ENCODE peak calls at places on chromosomes 16 and 17, in five cellular contexts. One of them, this sample, is unnamed.
A peak's percentile ranks its signal among the peaks of the same experiment; 100 is the strongest.

GRCh38 chr17:28960256-28961106 is 9.2 kb upstream of the PHF12 start:
- DNase-seq in Calu3: no peak
- DNase-seq in NCI-H446: no peak
- DNase-seq in dermis microvascular lymphatic vessel endothelial cell: no peak
- DNase-seq in NCI-H2029: no peak
- DNase-seq in this sample: no peak

GRCh38 chr17:38943607-38944006 is 18.2 kb downstream of the LASP1NB start:
- DNase-seq in Calu3: no peak
- DNase-seq in NCI-H446: no peak
- DNase-seq in dermis microvascular lymphatic vessel endothelial cell: peak; percentile 12
- DNase-seq in NCI-H2029: no peak
- DNase-seq in this sample: no peak

GRCh38 chr16:64012166-64012565 is 1109.7 kb downstream of the CDH11 start:
- DNase-seq in Calu3: no peak
- DNase-seq in NCI-H446: no peak
- DNase-seq in dermis microvascular lymphatic vessel endothelial cell: no peak
- DNase-seq in NCI-H2029: no peak
- DNase-seq in this sample: no peak

GRCh38 chr16:86038923-86039310 is 140.0 kb downstream of the IRF8 start:
- DNase-seq in Calu3: no peak
- DNase-seq in NCI-H446: no peak
- DNase-seq in dermis microvascular lymphatic vessel endothelial cell: no peak
- DNase-seq in NCI-H2029: no peak
- DNase-seq in this sample: peak; percentile 26

GRCh38 chr17:77453613-77454559 is 313.1 kb downstream of the SEC14L1 start:
- DNase-seq in Calu3: peak; percentile 77
- DNase-seq in NCI-H446: peak; percentile 48
- DNase-seq in dermis microvascular lymphatic vessel endothelial cell: no peak
- DNase-seq in NCI-H2029: no peak
- DNase-seq in this sample: peak; percentile 73

GRCh38 chr16:86566966-86567700 is 504 bp downstream of the FOXC2 start:
- DNase-seq in Calu3: peak; percentile 68
- DNase-seq in NCI-H446: no peak
- DNase-seq in dermis microvascular lymphatic vessel endothelial cell: no peak
- DNase-seq in NCI-H2029: no peak
- DNase-seq in this sample: no peak

GRCh38 chr17:59331929-59332889 is 754 bp downstream of the YPEL2 start:
- DNase-seq in Calu3: peak; percentile 18
- DNase-seq in NCI-H446: no peak
- DNase-seq in dermis microvascular lymphatic vessel endothelial cell: no peak
- DNase-seq in NCI-H2029: no peak
- DNase-seq in this sample: no peak

GRCh38 chr16:67645397-67646121 is 615 bp downstream of the CARMIL2 start:
- DNase-seq in Calu3: no peak
- DNase-seq in NCI-H446: no peak
- DNase-seq in dermis microvascular lymphatic vessel endothelial cell: no peak
- DNase-seq in NCI-H2029: no peak
- DNase-seq in this sample: no peak

GRCh38 chr17:75639327-75639726 is 6.1 kb downstream of the SMIM5 start:
- DNase-seq in Calu3: no peak
- DNase-seq in NCI-H446: no peak
- DNase-seq in dermis microvascular lymphatic vessel endothelial cell: no peak
- DNase-seq in NCI-H2029: no peak
- DNase-seq in this sample: no peak

GRCh38 chr16:74575805-74576643 is 30.9 kb downstream of the GLG1 start:
- DNase-seq in Calu3: no peak
- DNase-seq in NCI-H446: no peak
- DNase-seq in dermis microvascular lymphatic vessel endothelial cell: no peak
- DNase-seq in NCI-H2029: no peak
- DNase-seq in this sample: no peak

GRCh38 chr17:15463363-15463762 is 4.1 kb downstream of the CDRT4 start:
- DNase-seq in Calu3: peak; percentile 15
- DNase-seq in NCI-H446: peak; percentile 15
- DNase-seq in dermis microvascular lymphatic vessel endothelial cell: peak; percentile 60
- DNase-seq in NCI-H2029: no peak
- DNase-seq in this sample: no peak

GRCh38 chr17:75765981-75766380 is 989 bp upstream of the GALK1 start:
- DNase-seq in Calu3: no peak
- DNase-seq in NCI-H446: no peak
- DNase-seq in dermis microvascular lymphatic vessel endothelial cell: no peak
- DNase-seq in NCI-H2029: no peak
- DNase-seq in this sample: no peak